ENCODE peak calls at places on chromosomes 16 and 17, in seven cellular contexts. K is cardiac muscle cell; C is adrenal gland; G is heart left ventricle; S is CD8-positive, alpha-beta T cell; E is IMR-90; M is lower lobe of right lung. Z is an unnamed sample.

GRCh38 chr17:57637668-57638010 is 107.5 kb downstream of the CCDC182 start:
- DNase-seq in G (no peak), C (no peak), K (no peak), S (no peak), M (no peak), E (no peak), Z (no peak)

GRCh38 chr16:11188801-11189740 is 66.9 kb downstream of the SOCS1 start:
- DNase-seq in C (no peak), K (no peak), E (no peak), S (no peak), M (no peak), G (no peak), Z (no peak)

GRCh38 chr17:4003131-4003500 is 38.9 kb upstream of the ATP2A3 start:
- DNase-seq in E (no peak), S (no peak), K (no peak), G (no peak), C (no peak), M (no peak), Z (no peak)

GRCh38 chr16:75429621-75430403 is 3.5 kb downstream of the CFDP1 start:
- DNase-seq in M (no peak), S (no peak), E (no peak), C (no peak), G (no peak), K (no peak), Z (no peak)

GRCh38 chr16:80711406-80711805 is 93.0 kb downstream of the CDYL2 start:
- DNase-seq in S (no peak), C (no peak), K (no peak), M (no peak), E (no peak), G (no peak), Z (no peak)

GRCh38 chr17:81230043-81230820 is 7.5 kb upstream of the CEP131 start:
- DNase-seq in G (no peak), C (no peak), S (no peak), E (no peak), M (no peak), K (no peak), Z (peak; percentile 74)

GRCh38 chr17:82318772-82319606 is 1.6 kb upstream of the CD7 start:
- DNase-seq in M (no peak), K (no peak), S (no peak), C (no peak), G (no peak), E (no peak), Z (no peak)

GRCh38 chr16:84553873-84554399 is 49.5 kb upstream of the MEAK7 start:
- DNase-seq in C (no peak), E (no peak), M (peak; percentile 9), S (peak; percentile 76), G (no peak), K (no peak), Z (no peak)

GRCh38 chr17:39062846-39063680 is 88.4 kb downstream of the PLXDC1 start:
- DNase-seq in S (no peak), E (peak; percentile 16), M (no peak), G (no peak), K (no peak), C (no peak), Z (no peak)

GRCh38 chr16:66427036-66427446 is at the start of gene BEAN1:
- DNase-seq in S (no peak), E (no peak), K (peak; percentile 71), M (no peak), G (peak; percentile 67), C (no peak), Z (no peak)

GRCh38 chr17:68592667-68593330 is 8.4 kb downstream of the FAM20A start:
- DNase-seq in C (no peak), M (no peak), K (no peak), G (no peak), S (no peak), E (no peak), Z (no peak)

GRCh38 chr16:49556252-49557069 is 182.9 kb downstream of the C16orf78 start:
- DNase-seq in S (no peak), M (no peak), E (peak; percentile 35), C (no peak), G (no peak), K (peak; percentile 76), Z (peak; percentile 82)

GRCh38 chr16:85822145-85822544 is 22.6 kb downstream of the COX4I1 start:
- DNase-seq in M (peak; percentile 18), S (no peak), C (no peak), K (no peak), E (no peak), G (no peak), Z (no peak)

GRCh38 chr17:51251010-51251409 is 8.8 kb downstream of the MBTD1 start:
- DNase-seq in C (no peak), M (no peak), G (no peak), K (no peak), S (no peak), E (peak; percentile 44), Z (no peak)

GRCh38 chr16:50313596-50314483 is 47.5 kb downstream of the ADCY7 start:
- DNase-seq in E (peak; percentile 12), S (peak; percentile 76), C (peak; percentile 8), M (peak; percentile 80), G (peak; percentile 84), K (no peak), Z (peak; percentile 60)

GRCh38 chr16:57094911-57095310 is 2.5 kb downstream of the CPNE2 start:
- DNase-seq in M (no peak), E (no peak), G (no peak), K (no peak), S (no peak), C (no peak), Z (no peak)

GRCh38 chr17:80968602-80969029 is 23.0 kb upstream of the CHMP6 start:
- DNase-seq in M (no peak), G (no peak), C (peak; percentile 63), S (no peak), K (no peak), E (peak; percentile 49), Z (no peak)

GRCh38 chr17:66726846-66727245 is 108.1 kb upstream of the CACNG5 start:
- DNase-seq in E (no peak), M (no peak), S (no peak), G (no peak), C (no peak), K (no peak), Z (peak; percentile 40)

GRCh38 chr17:44636562-44636961 is 19.7 kb upstream of the MEIOC start:
- DNase-seq in K (peak; percentile 40), G (no peak), E (peak; percentile 72), C (no peak), M (no peak), S (no peak), Z (no peak)

GRCh38 chr17:80175411-80175810 is 5.6 kb downstream of the CARD14 start:
- DNase-seq in K (peak; percentile 17), G (no peak), M (no peak), E (no peak), C (no peak), S (no peak), Z (peak; percentile 86)

GRCh38 chr17:80878876-80879722 is 112.5 kb upstream of the CHMP6 start:
- DNase-seq in M (no peak), K (no peak), C (peak; percentile 5), G (peak; percentile 43), E (no peak), S (no peak), Z (peak; percentile 46)

GRCh38 chr16:70250748-70251650 is 741 bp downstream of the EXOSC6 start:
- DNase-seq in K (peak; percentile 69), M (peak; percentile 62), G (peak; percentile 68), S (peak; percentile 58), C (peak; percentile 70), E (peak; percentile 35), Z (peak; percentile 78)
- TF ChIP-seq CTCF in K (no peak), M (no peak), G (no peak), S (no peak), C (peak; percentile 8), E (no peak), Z (no peak)

DNA sequence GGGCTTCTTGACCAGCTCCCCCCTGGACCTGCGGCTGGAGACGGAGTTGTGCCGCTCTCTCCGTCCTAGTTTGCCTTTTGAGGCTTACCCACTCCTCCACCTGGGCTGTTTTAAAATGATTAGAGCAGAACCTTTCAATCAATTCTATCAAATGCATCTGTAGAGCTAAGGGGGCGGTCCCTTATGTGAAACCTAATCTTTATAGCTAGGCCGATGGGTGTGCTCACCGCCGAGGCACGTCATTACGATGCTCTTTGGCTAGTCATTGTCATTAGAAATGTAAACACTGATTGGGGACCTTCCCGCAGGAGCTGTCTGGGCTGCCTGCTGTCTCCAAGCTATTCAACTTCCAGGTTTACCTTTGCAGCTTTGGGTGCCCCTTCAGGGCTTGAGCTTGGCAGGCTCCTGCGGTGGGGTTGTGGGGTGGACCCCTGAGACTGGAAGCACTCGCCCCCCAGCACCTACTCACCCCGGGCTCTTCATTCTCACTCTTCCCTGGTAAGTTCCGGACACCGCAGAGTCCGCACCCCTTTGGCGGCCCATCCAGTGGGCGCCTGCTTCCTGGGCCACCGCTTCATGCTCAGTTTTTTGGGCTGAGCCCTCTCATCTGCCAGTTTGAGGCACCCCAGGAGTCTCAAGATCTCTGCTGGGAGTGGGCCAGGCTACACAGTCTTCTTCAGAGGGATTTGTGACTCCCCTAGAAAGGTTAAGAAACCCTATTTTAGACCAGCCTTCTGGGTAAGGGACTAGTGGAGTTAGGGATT is 20.9 kb upstream of the IL17C start:
- DNase-seq in S (no peak), K (no peak), E (peak; percentile 66), C (no peak), M (no peak), G (no peak), Z (peak; percentile 71)
- H3K27ac ChIP-seq in S (no peak overlapping the region), K (no peak overlapping the region), E (no peak overlapping the region), C (no peak overlapping the region), M (no peak overlapping the region), G (no peak overlapping the region), Z (peak overlapping the region; percentile 41)

DNA sequence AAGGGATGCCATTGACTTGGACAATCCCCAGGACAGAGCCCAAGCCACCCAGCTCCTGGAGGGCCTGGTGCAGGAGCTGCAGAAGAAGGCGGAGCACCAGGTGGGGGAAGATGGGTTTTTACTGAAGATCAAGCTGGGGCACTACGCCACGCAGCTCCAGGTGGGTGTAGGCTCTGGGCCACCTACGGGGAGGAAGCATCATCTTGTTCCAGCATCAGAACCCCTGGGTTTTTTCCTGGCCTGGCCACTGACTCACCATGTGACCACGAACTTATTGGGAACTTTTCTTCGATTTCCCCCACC is 1.5 kb downstream of the STAT5A start:
- DNase-seq in C (no peak), K (no peak), M (no peak), G (no peak), S (no peak), E (no peak), Z (no peak)
- H3K4me3 ChIP-seq in C (no peak overlapping the region), K (no peak overlapping the region), M (peak overlapping the region; percentile 74), G (no peak overlapping the region), S (peak overlapping the region; percentile 74), E (no peak overlapping the region), Z (no peak overlapping the region)

DNA sequence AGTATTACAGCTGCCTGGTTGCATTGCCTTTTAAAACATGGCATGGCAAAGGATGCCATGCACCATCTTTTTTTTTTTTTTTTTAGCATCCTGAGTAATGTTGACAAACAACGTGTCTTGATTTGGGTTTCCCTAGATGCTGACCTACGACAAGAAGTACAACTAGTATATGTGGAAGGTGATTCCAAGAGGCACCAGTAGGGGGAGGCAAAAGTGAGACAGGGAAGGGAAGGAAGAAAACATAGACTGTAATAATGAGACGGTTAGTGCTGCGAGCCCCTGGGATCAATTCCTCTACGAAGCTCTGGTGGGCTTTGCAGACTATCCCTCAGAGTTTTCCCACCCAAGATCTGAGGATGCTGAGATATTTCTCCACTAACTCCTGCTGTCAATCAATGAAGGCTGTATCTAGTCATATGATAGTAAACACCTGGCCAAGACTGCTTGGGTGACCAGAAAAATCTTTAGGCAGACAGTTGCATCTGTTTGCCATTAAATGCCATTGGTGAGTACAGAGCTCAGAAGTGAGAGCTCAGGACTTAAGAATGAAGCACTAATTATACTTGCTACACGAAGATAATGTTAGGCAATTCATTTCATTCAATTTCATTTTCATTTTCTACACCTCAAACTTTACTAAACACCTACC is 458.6 kb upstream of the GOT2 start:
- DNase-seq in E (peak; percentile 11), G (no peak), S (no peak), K (peak; percentile 58), M (no peak), C (peak; percentile 20), Z (peak; percentile 89)
- TF ChIP-seq CTCF in E (peak; percentile 41), G (peak; percentile 20), S (no peak), K (peak; percentile 9), M (peak; percentile 48), C (peak; percentile 43), Z (peak; percentile 81)

Z was measured in endodermal cell.